ENCODE peak calls at places on chromosomes 7 and 10, in four cellular contexts. One of them, this sample, is unnamed.
A peak's percentile ranks its signal among the peaks of the same experiment; 100 is the strongest.

GRCh38 chr10:13993169-13993568 is 337.6 kb downstream of the FRMD4A start:
- DNase-seq in neuronal stem cell: no peak
- DNase-seq in nucleus accumbens: no peak
- DNase-seq in OCI-LY7: no peak
- DNase-seq in this sample: no peak

GRCh38 chr10:70461397-70462348 is 16.9 kb upstream of the PALD1 start:
- DNase-seq in neuronal stem cell: peak; percentile 47
- DNase-seq in nucleus accumbens: no peak
- DNase-seq in OCI-LY7: peak; percentile 74
- DNase-seq in this sample: peak; percentile 58

GRCh38 chr10:47367646-47368045 is 16.4 kb downstream of the ZNF488 start:
- DNase-seq in neuronal stem cell: no peak
- DNase-seq in nucleus accumbens: no peak
- DNase-seq in OCI-LY7: no peak
- DNase-seq in this sample: no peak

GRCh38 chr10:5071411-5072198 is 22.6 kb upstream of the AKR1C3 start:
- DNase-seq in neuronal stem cell: peak; percentile 35
- DNase-seq in nucleus accumbens: no peak
- DNase-seq in OCI-LY7: no peak
- DNase-seq in this sample: no peak

GRCh38 chr10:86956195-86956840 is 1.1 kb downstream of the MMRN2 start:
- DNase-seq in neuronal stem cell: no peak
- DNase-seq in nucleus accumbens: no peak
- DNase-seq in OCI-LY7: no peak
- DNase-seq in this sample: no peak

GRCh38 chr7:135186261-135186540 is 15.7 kb upstream of the CYREN start:
- DNase-seq in neuronal stem cell: no peak
- DNase-seq in nucleus accumbens: no peak
- DNase-seq in OCI-LY7: no peak
- DNase-seq in this sample: no peak

GRCh38 chr10:42304341-42304740 is 334.0 kb downstream of the ZNF33B start:
- DNase-seq in neuronal stem cell: peak; percentile 59
- DNase-seq in nucleus accumbens: no peak
- DNase-seq in OCI-LY7: no peak
- DNase-seq in this sample: no peak

GRCh38 chr7:92782236-92782635 is 54.1 kb downstream of the CDK6 start:
- DNase-seq in neuronal stem cell: no peak
- DNase-seq in nucleus accumbens: no peak
- DNase-seq in OCI-LY7: no peak
- DNase-seq in this sample: no peak

GRCh38 chr10:29519670-29520069 is 115.1 kb downstream of the SVIL start:
- DNase-seq in neuronal stem cell: no peak
- DNase-seq in nucleus accumbens: no peak
- DNase-seq in OCI-LY7: no peak
- DNase-seq in this sample: no peak

GRCh38 chr10:21990449-21990848 is 13.1 kb downstream of the DNAJC1 start:
- DNase-seq in neuronal stem cell: no peak
- DNase-seq in nucleus accumbens: no peak
- DNase-seq in OCI-LY7: no peak
- DNase-seq in this sample: no peak

GRCh38 chr10:83373659-83374058 is 765.6 kb upstream of the GHITM start:
- DNase-seq in neuronal stem cell: no peak
- DNase-seq in nucleus accumbens: no peak
- DNase-seq in OCI-LY7: peak; percentile 28
- DNase-seq in this sample: peak; percentile 4

GRCh38 chr7:50206521-50207250 is 97.8 kb upstream of the IKZF1 start:
- DNase-seq in neuronal stem cell: no peak
- DNase-seq in nucleus accumbens: no peak
- DNase-seq in OCI-LY7: no peak
- DNase-seq in this sample: no peak

GRCh38 chr7:13057462-13058200 is 370.2 kb downstream of the ARL4A start:
- DNase-seq in neuronal stem cell: no peak
- DNase-seq in nucleus accumbens: no peak
- DNase-seq in OCI-LY7: peak; percentile 40
- DNase-seq in this sample: no peak

GRCh38 chr7:85068796-85069195 is 118.1 kb downstream of the SEMA3D start:
- DNase-seq in neuronal stem cell: no peak
- DNase-seq in nucleus accumbens: no peak
- DNase-seq in OCI-LY7: no peak
- DNase-seq in this sample: no peak

GRCh38 chr10:3874988-3875841 is 90.2 kb upstream of the KLF6 start:
- DNase-seq in neuronal stem cell: no peak
- DNase-seq in nucleus accumbens: no peak
- DNase-seq in OCI-LY7: peak; percentile 72
- DNase-seq in this sample: no peak

GRCh38 chr10:102782698-102783540 is 39.2 kb downstream of the WBP1L start:
- DNase-seq in neuronal stem cell: no peak
- DNase-seq in nucleus accumbens: no peak
- DNase-seq in OCI-LY7: no peak
- DNase-seq in this sample: no peak

GRCh38 chr10:9792181-9792580 is 1225.5 kb upstream of the CELF2 start:
- DNase-seq in neuronal stem cell: no peak
- DNase-seq in nucleus accumbens: no peak
- DNase-seq in OCI-LY7: no peak
- DNase-seq in this sample: no peak

GRCh38 chr10:31830887-31831286 is 97.7 kb downstream of the ARHGAP12 start:
- DNase-seq in neuronal stem cell: no peak
- DNase-seq in nucleus accumbens: no peak
- DNase-seq in OCI-LY7: no peak
- DNase-seq in this sample: no peak

GRCh38 chr10:88794731-88795130 is 7.8 kb upstream of the LIPM start:
- DNase-seq in neuronal stem cell: no peak
- DNase-seq in nucleus accumbens: no peak
- DNase-seq in OCI-LY7: no peak
- DNase-seq in this sample: no peak

GRCh38 chr10:60604356-60604755 is 173.9 kb upstream of the CDK1 start:
- DNase-seq in neuronal stem cell: no peak
- DNase-seq in nucleus accumbens: peak; percentile 1
- DNase-seq in OCI-LY7: no peak
- DNase-seq in this sample: no peak

GRCh38 chr10:62669351-62669750 is 135.2 kb upstream of the ADO start:
- DNase-seq in neuronal stem cell: no peak
- DNase-seq in nucleus accumbens: no peak
- DNase-seq in OCI-LY7: no peak
- DNase-seq in this sample: no peak

GRCh38 chr7:16266877-16267276 is 154.5 kb downstream of the CRPPA start:
- DNase-seq in neuronal stem cell: no peak
- DNase-seq in nucleus accumbens: no peak
- DNase-seq in OCI-LY7: no peak
- DNase-seq in this sample: no peak